ENCODE peak calls at places on chromosome 3, in five cellular contexts. One of them, this sample, is unnamed.

GRCh38 chr3:19013879-19014278 is 134.4 kb upstream of the KCNH8 start:
- DNase-seq in epithelial cell of prostate: no peak
- DNase-seq in CD8-positive, alpha-beta T cell: no peak
- DNase-seq in AML-193: no peak
- DNase-seq in AG04450: no peak
- DNase-seq in this sample: no peak

GRCh38 chr3:161171639-161172552 is 49.2 kb upstream of the NMD3 start:
- DNase-seq in epithelial cell of prostate: no peak
- DNase-seq in CD8-positive, alpha-beta T cell: no peak
- DNase-seq in AML-193: no peak
- DNase-seq in AG04450: no peak
- DNase-seq in this sample: no peak

GRCh38 chr3:177427096-177427495 is 229.8 kb upstream of the TBL1XR1 start:
- DNase-seq in epithelial cell of prostate: no peak
- DNase-seq in CD8-positive, alpha-beta T cell: peak
- DNase-seq in AML-193: no peak
- DNase-seq in AG04450: no peak
- DNase-seq in this sample: no peak

GRCh38 chr3:3800685-3801509 is 1.7 kb downstream of the LRRN1 start:
- DNase-seq in epithelial cell of prostate: no peak
- DNase-seq in CD8-positive, alpha-beta T cell: no peak
- DNase-seq in AML-193: no peak
- DNase-seq in AG04450: no peak
- DNase-seq in this sample: no peak

GRCh38 chr3:189188466-189188865 is 16.7 kb downstream of the TPRG1 start:
- DNase-seq in epithelial cell of prostate: peak
- DNase-seq in CD8-positive, alpha-beta T cell: no peak
- DNase-seq in AML-193: no peak
- DNase-seq in AG04450: no peak
- DNase-seq in this sample: no peak

GRCh38 chr3:184230603-184231528 is 1.5 kb downstream of the VWA5B2 start:
- DNase-seq in epithelial cell of prostate: no peak
- DNase-seq in CD8-positive, alpha-beta T cell: no peak
- DNase-seq in AML-193: no peak
- DNase-seq in AG04450: no peak
- DNase-seq in this sample: no peak

GRCh38 chr3:154244644-154245043 is 79.6 kb downstream of the DHX36 start:
- DNase-seq in epithelial cell of prostate: no peak
- DNase-seq in CD8-positive, alpha-beta T cell: no peak
- DNase-seq in AML-193: peak
- DNase-seq in AG04450: no peak
- DNase-seq in this sample: no peak

GRCh38 chr3:114194750-114195149 is 15.9 kb upstream of the DRD3 start:
- DNase-seq in epithelial cell of prostate: no peak
- DNase-seq in CD8-positive, alpha-beta T cell: no peak
- DNase-seq in AML-193: no peak
- DNase-seq in AG04450: no peak
- DNase-seq in this sample: no peak

GRCh38 chr3:11548721-11549131 is 95.0 kb downstream of the VGLL4 start:
- DNase-seq in epithelial cell of prostate: no peak
- DNase-seq in CD8-positive, alpha-beta T cell: no peak
- DNase-seq in AML-193: no peak
- DNase-seq in AG04450: no peak
- DNase-seq in this sample: no peak

GRCh38 chr3:184603156-184604030 is 41.8 kb downstream of the EPHB3 start:
- DNase-seq in epithelial cell of prostate: no peak
- DNase-seq in CD8-positive, alpha-beta T cell: no peak
- DNase-seq in AML-193: no peak
- DNase-seq in AG04450: no peak
- DNase-seq in this sample: no peak

GRCh38 chr3:7249493-7250076 is 388.7 kb downstream of the GRM7 start:
- DNase-seq in epithelial cell of prostate: no peak
- DNase-seq in CD8-positive, alpha-beta T cell: no peak
- DNase-seq in AML-193: no peak
- DNase-seq in AG04450: no peak
- DNase-seq in this sample: no peak

GRCh38 chr3:40137586-40138295 is 171.8 kb upstream of the EIF1B start:
- DNase-seq in epithelial cell of prostate: peak
- DNase-seq in CD8-positive, alpha-beta T cell: no peak
- DNase-seq in AML-193: no peak
- DNase-seq in AG04450: no peak
- DNase-seq in this sample: no peak

GRCh38 chr3:60657972-60658371 is 593.3 kb downstream of the FHIT start:
- DNase-seq in epithelial cell of prostate: no peak
- DNase-seq in CD8-positive, alpha-beta T cell: no peak
- DNase-seq in AML-193: no peak
- DNase-seq in AG04450: no peak
- DNase-seq in this sample: no peak

GRCh38 chr3:124269619-124270018 is 277.7 kb upstream of the ROPN1 start:
- DNase-seq in epithelial cell of prostate: no peak
- DNase-seq in CD8-positive, alpha-beta T cell: no peak
- DNase-seq in AML-193: no peak
- DNase-seq in AG04450: no peak
- DNase-seq in this sample: no peak

GRCh38 chr3:57091471-57091870 is 31.0 kb downstream of the SPATA12 start:
- DNase-seq in epithelial cell of prostate: no peak
- DNase-seq in CD8-positive, alpha-beta T cell: no peak
- DNase-seq in AML-193: no peak
- DNase-seq in AG04450: peak
- DNase-seq in this sample: no peak

GRCh38 chr3:126515066-126515706 is 2.4 kb downstream of the UROC1 start:
- DNase-seq in epithelial cell of prostate: no peak
- DNase-seq in CD8-positive, alpha-beta T cell: no peak
- DNase-seq in AML-193: no peak
- DNase-seq in AG04450: no peak
- DNase-seq in this sample: no peak

GRCh38 chr3:196666001-196666867 is 26.7 kb downstream of the NRROS start:
- DNase-seq in epithelial cell of prostate: peak
- DNase-seq in CD8-positive, alpha-beta T cell: no peak
- DNase-seq in AML-193: no peak
- DNase-seq in AG04450: no peak
- DNase-seq in this sample: no peak

GRCh38 chr3:105691633-105692032 is 177.2 kb downstream of the CBLB start:
- DNase-seq in epithelial cell of prostate: no peak
- DNase-seq in CD8-positive, alpha-beta T cell: no peak
- DNase-seq in AML-193: no peak
- DNase-seq in AG04450: no peak
- DNase-seq in this sample: no peak

GRCh38 chr3:79767953-79768282 is at the start of gene ROBO1:
- DNase-seq in epithelial cell of prostate: no peak
- DNase-seq in CD8-positive, alpha-beta T cell: no peak
- DNase-seq in AML-193: no peak
- DNase-seq in AG04450: no peak
- DNase-seq in this sample: no peak

GRCh38 chr3:195116393-195117185 is 154.4 kb downstream of the XXYLT1 start:
- DNase-seq in epithelial cell of prostate: no peak
- DNase-seq in CD8-positive, alpha-beta T cell: no peak
- DNase-seq in AML-193: no peak
- DNase-seq in AG04450: no peak
- DNase-seq in this sample: no peak

GRCh38 chr3:86792316-86792715 is 198.6 kb downstream of the VGLL3 start:
- DNase-seq in epithelial cell of prostate: no peak
- DNase-seq in CD8-positive, alpha-beta T cell: no peak
- DNase-seq in AML-193: no peak
- DNase-seq in AG04450: no peak
- DNase-seq in this sample: no peak

GRCh38 chr3:5010706-5011554 is 31.7 kb downstream of the BHLHE40 start:
- DNase-seq in epithelial cell of prostate: no peak
- DNase-seq in CD8-positive, alpha-beta T cell: no peak
- DNase-seq in AML-193: no peak
- DNase-seq in AG04450: no peak
- DNase-seq in this sample: no peak

GRCh38 chr3:147538034-147538433 is 128.9 kb downstream of the ZIC1 start:
- DNase-seq in epithelial cell of prostate: no peak
- DNase-seq in CD8-positive, alpha-beta T cell: no peak
- DNase-seq in AML-193: no peak
- DNase-seq in AG04450: no peak
- DNase-seq in this sample: no peak